ENCODE peak calls at places on chromosomes 3 and 15, in seven cellular contexts. One of them, this sample, is unnamed.

GRCh38 chr3:115190747-115191146 is 43.7 kb upstream of the ZBTB20 start:
- DNase-seq in GM23338: no peak
- DNase-seq in hepatocyte: no peak
- DNase-seq in H9: no peak
- DNase-seq in SK-N-SH: no peak
- DNase-seq in fibroblast of lung: no peak
- DNase-seq in mesendoderm: peak
- DNase-seq in this sample: no peak

GRCh38 chr15:63763476-63764123 is 70.1 kb downstream of the HERC1 start:
- DNase-seq in GM23338: no peak
- DNase-seq in H9: no peak
- DNase-seq in SK-N-SH: no peak
- DNase-seq in mesendoderm: no peak
- DNase-seq in hepatocyte: no peak
- DNase-seq in fibroblast of lung: peak
- DNase-seq in this sample: peak

GRCh38 chr3:142909282-142909681 is 20.4 kb upstream of the PCOLCE2 start:
- DNase-seq in mesendoderm: no peak
- DNase-seq in hepatocyte: no peak
- DNase-seq in fibroblast of lung: no peak
- DNase-seq in GM23338: no peak
- DNase-seq in SK-N-SH: no peak
- DNase-seq in H9: no peak
- DNase-seq in this sample: no peak

GRCh38 chr15:31839388-31839787 is 190.9 kb upstream of the CHRNA7 start:
- DNase-seq in hepatocyte: no peak
- DNase-seq in GM23338: no peak
- DNase-seq in mesendoderm: no peak
- DNase-seq in SK-N-SH: no peak
- DNase-seq in H9: no peak
- DNase-seq in fibroblast of lung: no peak
- DNase-seq in this sample: no peak

GRCh38 chr3:35393916-35394315 is 245.4 kb upstream of the ARPP21 start:
- DNase-seq in GM23338: peak
- DNase-seq in mesendoderm: peak
- DNase-seq in fibroblast of lung: peak
- DNase-seq in SK-N-SH: peak
- DNase-seq in hepatocyte: peak
- DNase-seq in H9: peak
- DNase-seq in this sample: no peak

GRCh38 chr15:28086175-28086703 is 12.9 kb downstream of the OCA2 start:
- DNase-seq in SK-N-SH: peak
- DNase-seq in mesendoderm: peak
- DNase-seq in GM23338: peak
- DNase-seq in H9: peak
- DNase-seq in hepatocyte: peak
- DNase-seq in fibroblast of lung: peak
- DNase-seq in this sample: peak

GRCh38 chr3:125381743-125382142 is 6.6 kb upstream of the ZNF148 start:
- DNase-seq in SK-N-SH: no peak
- DNase-seq in mesendoderm: no peak
- DNase-seq in H9: no peak
- DNase-seq in GM23338: no peak
- DNase-seq in fibroblast of lung: peak
- DNase-seq in hepatocyte: peak
- DNase-seq in this sample: peak

GRCh38 chr3:10194328-10195071 is 29.8 kb downstream of the IRAK2 start:
- DNase-seq in GM23338: no peak
- DNase-seq in mesendoderm: no peak
- DNase-seq in hepatocyte: no peak
- DNase-seq in SK-N-SH: no peak
- DNase-seq in H9: no peak
- DNase-seq in fibroblast of lung: no peak
- DNase-seq in this sample: peak

DNA sequence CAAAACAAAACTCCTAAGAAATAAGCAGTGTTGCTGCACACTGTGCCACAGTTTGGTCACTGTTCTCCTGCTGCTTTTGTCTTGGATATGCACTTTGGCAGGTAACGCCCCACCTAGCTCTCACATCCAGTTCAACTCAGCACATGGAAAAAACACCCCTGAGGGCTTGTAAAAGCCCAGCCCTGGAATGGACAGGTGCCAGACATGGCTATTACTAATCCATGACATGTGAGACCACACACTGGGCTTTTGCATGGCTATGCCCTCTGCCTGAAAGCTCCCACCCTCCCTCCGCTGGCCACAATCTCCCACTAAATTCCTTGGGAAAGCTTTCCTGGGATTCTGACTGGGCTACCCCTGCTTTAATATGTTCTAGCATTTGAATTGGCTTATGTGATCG is 24.7 kb upstream of the ZBED2 start:
- DNase-seq in mesendoderm: peak
- DNase-seq in H9: no peak
- DNase-seq in hepatocyte: no peak
- DNase-seq in fibroblast of lung: peak
- DNase-seq in SK-N-SH: no peak
- DNase-seq in GM23338: no peak
- DNase-seq in this sample: peak
- H3K4me2 ChIP-seq in mesendoderm: no peak
- H3K4me2 ChIP-seq in H9: no peak
- H3K4me2 ChIP-seq in hepatocyte: no peak
- H3K4me2 ChIP-seq in fibroblast of lung: no peak
- H3K4me2 ChIP-seq in SK-N-SH: no peak
- H3K4me2 ChIP-seq in GM23338: no peak
- H3K4me2 ChIP-seq in this sample: no peak

DNA sequence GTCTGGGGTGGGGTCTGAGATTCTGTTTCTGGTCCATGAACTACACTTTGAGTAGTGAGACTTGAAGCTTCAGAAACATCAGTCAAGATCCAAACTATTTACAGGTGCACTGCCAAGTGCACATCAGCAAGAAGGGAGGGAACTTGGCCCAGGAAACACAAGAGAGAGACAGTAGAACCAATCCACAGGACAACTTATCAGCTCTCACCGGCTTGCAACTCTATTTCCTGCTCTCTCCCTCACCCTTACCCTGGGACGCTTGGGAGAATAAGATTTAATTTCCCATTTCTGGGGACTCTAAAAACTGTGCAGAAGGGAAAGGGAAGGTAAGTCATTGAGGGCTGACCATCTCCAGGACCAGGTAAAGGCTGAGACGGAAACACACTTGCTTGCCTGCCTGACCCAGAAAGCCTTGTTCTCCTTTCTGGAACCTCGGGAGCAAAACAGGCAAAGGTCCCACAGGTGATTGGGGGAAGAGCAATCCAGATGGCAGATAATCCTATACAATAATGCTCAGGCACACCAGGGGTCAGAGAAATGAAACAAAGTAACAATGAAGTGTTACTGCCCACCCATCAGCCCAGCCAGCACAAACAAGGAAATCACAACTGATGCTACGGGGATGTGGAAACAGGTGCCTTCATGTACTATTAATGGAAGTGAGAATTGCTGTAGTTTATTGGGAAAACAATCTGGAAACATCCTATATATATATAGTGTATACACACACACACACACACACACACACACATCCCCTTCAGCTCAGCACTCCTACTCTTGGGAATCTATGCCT is 154.4 kb downstream of the XXYLT1 start:
- DNase-seq in mesendoderm: no peak
- DNase-seq in SK-N-SH: no peak
- DNase-seq in GM23338: no peak
- DNase-seq in H9: no peak
- DNase-seq in hepatocyte: no peak
- DNase-seq in fibroblast of lung: no peak
- DNase-seq in this sample: no peak
- H3K4me2 ChIP-seq in mesendoderm: no peak
- H3K4me2 ChIP-seq in SK-N-SH: no peak
- H3K4me2 ChIP-seq in GM23338: no peak
- H3K4me2 ChIP-seq in H9: no peak
- H3K4me2 ChIP-seq in hepatocyte: no peak
- H3K4me2 ChIP-seq in fibroblast of lung: no peak
- H3K4me2 ChIP-seq in this sample: no peak

DNA sequence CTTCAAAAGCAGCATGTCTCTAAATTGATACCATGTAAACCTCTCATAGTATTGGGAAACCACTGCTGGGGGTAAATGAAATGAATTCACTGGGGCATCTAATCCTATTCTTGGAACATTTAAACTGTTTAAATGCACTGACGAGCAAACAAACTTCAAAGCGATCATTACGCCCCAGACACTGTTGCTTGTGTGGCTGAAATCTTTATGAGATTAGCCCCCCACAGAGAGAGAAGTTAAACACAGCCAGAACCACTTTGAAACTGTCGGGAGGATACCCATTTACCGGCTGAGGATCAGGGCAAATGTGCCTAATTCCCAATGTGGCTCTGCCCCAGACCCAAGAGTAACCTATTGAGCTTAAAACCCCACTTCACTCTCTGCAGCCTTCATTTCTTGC is 308.4 kb upstream of the CDIN1 start:
- DNase-seq in fibroblast of lung: no peak
- DNase-seq in GM23338: peak
- DNase-seq in SK-N-SH: no peak
- DNase-seq in hepatocyte: no peak
- DNase-seq in H9: no peak
- DNase-seq in mesendoderm: peak
- DNase-seq in this sample: no peak
- H3K4me2 ChIP-seq in fibroblast of lung: no peak
- H3K4me2 ChIP-seq in GM23338: no peak
- H3K4me2 ChIP-seq in SK-N-SH: no peak
- H3K4me2 ChIP-seq in hepatocyte: no peak
- H3K4me2 ChIP-seq in H9: no peak
- H3K4me2 ChIP-seq in mesendoderm: no peak
- H3K4me2 ChIP-seq in this sample: no peak

GRCh38 chr3:119647843-119648575 is 12.4 kb downstream of the POPDC2 start:
- DNase-seq in SK-N-SH: no peak
- DNase-seq in fibroblast of lung: peak
- DNase-seq in H9: no peak
- DNase-seq in hepatocyte: no peak
- DNase-seq in mesendoderm: no peak
- DNase-seq in GM23338: no peak
- DNase-seq in this sample: peak
- H3K4me2 ChIP-seq in SK-N-SH: no peak
- H3K4me2 ChIP-seq in fibroblast of lung: no peak
- H3K4me2 ChIP-seq in H9: no peak
- H3K4me2 ChIP-seq in hepatocyte: no peak
- H3K4me2 ChIP-seq in mesendoderm: no peak
- H3K4me2 ChIP-seq in GM23338: peak
- H3K4me2 ChIP-seq in this sample: no peak

DNA sequence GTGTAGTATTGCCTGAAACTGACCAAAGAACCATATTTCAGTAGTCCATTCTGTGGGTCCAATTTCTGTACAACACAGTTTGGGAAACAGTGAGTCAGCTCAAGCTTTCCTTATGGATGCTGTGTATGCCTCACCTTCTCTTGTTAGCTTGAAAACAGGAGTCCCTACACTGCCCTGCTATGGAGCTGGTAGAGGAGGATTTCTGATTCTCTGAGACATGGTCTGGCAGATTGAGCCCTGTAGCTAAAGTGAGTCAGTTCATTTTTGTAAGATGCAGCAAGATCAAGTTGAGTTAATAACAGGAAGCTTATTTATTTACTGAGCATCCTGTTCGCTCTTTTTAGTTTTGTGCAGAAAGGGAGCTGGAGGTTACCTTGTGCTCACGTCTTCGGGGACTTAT is 424.1 kb upstream of the RBMS3 start:
- DNase-seq in hepatocyte: no peak
- DNase-seq in SK-N-SH: no peak
- DNase-seq in mesendoderm: no peak
- DNase-seq in GM23338: no peak
- DNase-seq in H9: no peak
- DNase-seq in fibroblast of lung: peak
- DNase-seq in this sample: peak
- H3K4me2 ChIP-seq in hepatocyte: no peak
- H3K4me2 ChIP-seq in SK-N-SH: no peak
- H3K4me2 ChIP-seq in mesendoderm: no peak
- H3K4me2 ChIP-seq in GM23338: no peak
- H3K4me2 ChIP-seq in H9: no peak
- H3K4me2 ChIP-seq in fibroblast of lung: no peak
- H3K4me2 ChIP-seq in this sample: no peak

GRCh38 chr3:122987726-122988319 is 39.7 kb downstream of the SEMA5B start:
- DNase-seq in mesendoderm: no peak
- DNase-seq in H9: no peak
- DNase-seq in fibroblast of lung: no peak
- DNase-seq in hepatocyte: no peak
- DNase-seq in SK-N-SH: no peak
- DNase-seq in GM23338: no peak
- DNase-seq in this sample: no peak
- H3K4me2 ChIP-seq in mesendoderm: no peak
- H3K4me2 ChIP-seq in H9: peak
- H3K4me2 ChIP-seq in fibroblast of lung: no peak
- H3K4me2 ChIP-seq in hepatocyte: no peak
- H3K4me2 ChIP-seq in SK-N-SH: no peak
- H3K4me2 ChIP-seq in GM23338: peak
- H3K4me2 ChIP-seq in this sample: no peak

DNA sequence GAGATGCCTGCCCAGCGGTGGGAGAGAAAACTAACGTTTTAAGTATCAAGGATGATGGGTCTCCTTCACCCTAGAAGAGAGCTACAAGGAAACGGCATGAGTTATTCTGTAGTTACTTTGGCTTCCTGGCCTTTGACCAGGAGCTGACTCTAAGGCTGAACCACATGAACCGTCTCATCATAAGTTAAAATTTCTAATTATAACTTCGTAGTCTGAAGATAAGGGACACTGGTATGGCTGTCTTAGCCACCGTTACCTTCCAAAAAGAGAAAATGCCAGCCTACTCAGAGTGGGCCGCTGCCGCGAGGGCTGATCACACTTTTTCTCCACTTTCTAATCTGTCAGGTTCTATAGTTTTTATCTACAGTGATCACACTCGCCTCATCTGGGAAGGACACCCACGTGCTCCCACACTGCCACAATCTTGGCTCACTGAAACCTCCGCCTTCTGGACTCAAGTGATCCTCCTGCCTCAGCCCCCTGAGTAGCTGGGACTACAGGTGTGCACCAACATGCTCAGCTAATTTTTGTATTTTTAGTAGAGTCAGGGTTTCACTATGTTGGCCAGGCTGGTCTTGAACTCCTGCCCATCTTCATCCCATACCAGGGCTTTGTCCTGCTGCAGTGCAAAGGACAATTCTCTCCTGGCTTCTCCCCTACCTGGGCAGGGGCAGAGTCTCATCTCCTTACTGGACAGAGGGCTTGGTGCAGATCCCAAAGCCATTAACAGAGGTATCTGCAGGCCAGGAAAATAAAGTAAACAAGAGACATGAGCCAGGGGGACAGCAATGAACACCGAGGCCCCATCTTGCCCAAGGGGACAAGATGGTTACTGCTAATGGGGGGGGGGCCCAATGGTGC is 73.4 kb downstream of the RFTN1 start:
- DNase-seq in mesendoderm: no peak
- DNase-seq in H9: no peak
- DNase-seq in SK-N-SH: no peak
- DNase-seq in GM23338: no peak
- DNase-seq in hepatocyte: no peak
- DNase-seq in fibroblast of lung: no peak
- DNase-seq in this sample: peak
- H3K4me2 ChIP-seq in mesendoderm: no peak
- H3K4me2 ChIP-seq in H9: no peak
- H3K4me2 ChIP-seq in SK-N-SH: no peak
- H3K4me2 ChIP-seq in GM23338: no peak
- H3K4me2 ChIP-seq in hepatocyte: no peak
- H3K4me2 ChIP-seq in fibroblast of lung: no peak
- H3K4me2 ChIP-seq in this sample: peak

GRCh38 chr15:75149911-75150709 is 51.6 kb upstream of the C15orf39 start:
- DNase-seq in SK-N-SH: no peak
- DNase-seq in H9: no peak
- DNase-seq in mesendoderm: no peak
- DNase-seq in hepatocyte: no peak
- DNase-seq in fibroblast of lung: peak
- DNase-seq in GM23338: no peak
- DNase-seq in this sample: peak
- H3K4me2 ChIP-seq in SK-N-SH: no peak
- H3K4me2 ChIP-seq in H9: no peak
- H3K4me2 ChIP-seq in mesendoderm: no peak
- H3K4me2 ChIP-seq in hepatocyte: no peak
- H3K4me2 ChIP-seq in fibroblast of lung: no peak
- H3K4me2 ChIP-seq in GM23338: no peak
- H3K4me2 ChIP-seq in this sample: peak